ENCODE peak calls at places on chromosomes 7 and 10, in seven cellular contexts. B is OCI-LY7; F is DND-41; G is effector memory CD4-positive, alpha-beta T cell; L is tibial artery; H is SK-N-SH; D is heart left ventricle. T is an unnamed sample. For H3K4me1, the result is how much of the 10 kb centered on the place peaks cover.

GRCh38 chr7:25979605-25980004 is 172.4 kb upstream of the NFE2L3 start:
- DNase-seq in G (no peak), D (no peak), L (no peak), F (no peak), H (no peak), B (no peak), T (no peak)

GRCh38 chr10:116002735-116003134 is 270.3 kb downstream of the GFRA1 start:
- DNase-seq in L (no peak), B (no peak), G (no peak), F (no peak), H (no peak), D (no peak), T (no peak)

GRCh38 chr10:92419740-92420553 is 129.0 kb downstream of the MARCHF5 start:
- DNase-seq in H (no peak), B (no peak), F (no peak), L (no peak), G (no peak), D (peak), T (no peak)

GRCh38 chr10:121566755-121567154 is 31.5 kb downstream of the FGFR2 start:
- DNase-seq in B (no peak), G (no peak), H (no peak), L (no peak), D (no peak), F (no peak), T (no peak)

GRCh38 chr7:17680026-17680425 is 260.3 kb downstream of the SNX13 start:
- DNase-seq in G (no peak), D (peak), H (no peak), F (no peak), B (no peak), L (peak), T (no peak)

GRCh38 chr10:124534821-124535601 is 73.4 kb downstream of the LHPP start:
- DNase-seq in D (no peak), B (peak), F (no peak), L (no peak), H (no peak), G (no peak), T (no peak)

GRCh38 chr10:31596765-31597164 is 277.7 kb downstream of the ZEB1 start:
- DNase-seq in H (no peak), B (no peak), D (no peak), G (no peak), F (no peak), L (no peak), T (no peak)

GRCh38 chr10:68088030-68088396 is 12.9 kb upstream of the HERC4 start:
- DNase-seq in G (no peak), B (no peak), L (no peak), F (no peak), D (no peak), H (no peak), T (no peak)

GRCh38 chr10:83536426-83536825 is 602.9 kb upstream of the GHITM start:
- DNase-seq in B (no peak), L (no peak), H (no peak), F (no peak), G (no peak), D (no peak), T (no peak)

GRCh38 chr7:29642494-29643155 is 79.0 kb downstream of the PRR15 start:
- DNase-seq in L (no peak), G (no peak), F (no peak), D (no peak), B (no peak), H (no peak), T (no peak)

GRCh38 chr10:121043124-121043849 is 192.1 kb downstream of the WDR11 start:
- DNase-seq in D (no peak), B (no peak), G (no peak), H (no peak), F (no peak), L (no peak), T (no peak)

GRCh38 chr7:124250297-124251034 is 217.6 kb upstream of the TMEM229A start:
- DNase-seq in L (no peak), B (no peak), D (no peak), F (no peak), H (no peak), G (no peak), T (no peak)

GRCh38 chr7:26292768-26293560 is 1.3 kb downstream of the SNX10 start:
- DNase-seq in H (peak), D (no peak), G (no peak), F (no peak), L (no peak), B (peak), T (no peak)

GRCh38 chr10:70851597-70852475 is 36.1 kb downstream of the SGPL1 start:
- DNase-seq in F (no peak), L (no peak), B (no peak), D (no peak), H (no peak), G (no peak), T (no peak)

GRCh38 chr7:130096243-130096827 is 26.0 kb downstream of the KLHDC10 start:
- DNase-seq in G (no peak), B (no peak), F (no peak), H (no peak), L (no peak), D (no peak), T (no peak)

GRCh38 chr10:85420501-85421191 is 945.9 kb downstream of the GRID1 start:
- DNase-seq in B (no peak), H (no peak), D (no peak), F (no peak), G (no peak), L (no peak), T (no peak)

GRCh38 chr10:42953684-42954674 is 122.9 kb upstream of the RET start:
- DNase-seq in B (no peak), D (peak), G (no peak), L (peak), F (no peak), H (no peak), T (no peak)

GRCh38 chr10:22633528-22633927 is 80.8 kb downstream of the PIP4K2A start:
- DNase-seq in G (no peak), F (no peak), B (no peak), L (no peak), H (no peak), D (no peak), T (no peak)

GRCh38 chr7:55314967-55315366 is 50.2 kb upstream of the LANCL2 start:
- DNase-seq in D (no peak), B (no peak), G (no peak), L (no peak), H (no peak), F (no peak), T (no peak)

GRCh38 chr7:1920266-1920681 is 250.2 kb downstream of the ELFN1 start:
- DNase-seq in H (no peak), G (no peak), D (peak), L (no peak), B (no peak), F (peak), T (peak)

GRCh38 chr10:10197423-10197822 is 820.2 kb upstream of the CELF2 start:
- DNase-seq in G (no peak), B (no peak), F (no peak), H (no peak), L (no peak), D (no peak), T (no peak)

GRCh38 chr7:15947749-15948148 is 261.3 kb upstream of the MEOX2 start:
- DNase-seq in H (no peak), D (no peak), F (no peak), G (no peak), B (no peak), L (no peak), T (no peak)

GRCh38 chr10:71272122-71272771 is 46.8 kb upstream of the SLC29A3 start:
- DNase-seq in F (no peak), H (peak), L (no peak), B (no peak), G (no peak), D (peak), T (no peak)

GRCh38 chr7:29122081-29122480 is 24.3 kb downstream of the CPVL start:
- DNase-seq in L (no peak), G (no peak), D (peak), B (no peak), H (no peak), F (no peak), T (no peak)

DNA sequence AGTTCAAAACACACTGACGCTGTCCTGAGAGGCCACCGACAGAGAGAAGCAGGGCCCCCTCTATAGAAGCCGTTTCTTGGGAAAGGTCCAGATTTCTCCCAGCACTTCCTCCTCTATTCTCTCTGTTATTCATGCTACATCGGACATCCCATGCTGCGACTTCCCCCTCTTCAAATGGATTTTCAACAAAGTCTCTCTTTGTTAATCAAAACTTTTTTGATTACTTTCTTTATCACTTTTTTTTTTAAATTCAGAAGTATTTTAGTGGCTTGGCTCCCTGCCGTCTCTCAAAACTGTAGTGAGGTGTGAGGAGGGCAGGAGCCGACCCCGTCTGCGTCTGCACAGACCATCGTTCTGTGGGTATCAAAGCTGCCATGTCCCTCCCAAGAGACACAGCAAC is 298.9 kb upstream of the PITRM1 start:
- DNase-seq in L (no peak), G (no peak), D (no peak), F (no peak), B (no peak), H (no peak), T (no peak)
- H3K4me1 ChIP-seq in L (half or more), G (under half), D (under half), F (under half), B (under half), H (under half), T (under half)

GRCh38 chr10:132637477-132638129 is 100.0 kb downstream of the INPP5A start:
- DNase-seq in B (peak), H (peak), L (no peak), F (peak), G (peak), D (no peak), T (peak)
- H3K27ac ChIP-seq in B (no peak), H (no peak), L (peak), F (no peak), G (no peak), D (no peak), T (no peak)

GRCh38 chr7:101985646-101986199 is 168.3 kb downstream of the CUX1 start:
- DNase-seq in L (no peak), D (no peak), F (no peak), H (no peak), B (peak), G (no peak), T (no peak)
- H3K4me1 ChIP-seq in L (under half), D (under half), F (half or more), H (under half), B (half or more), G (under half), T (under half)

DNA sequence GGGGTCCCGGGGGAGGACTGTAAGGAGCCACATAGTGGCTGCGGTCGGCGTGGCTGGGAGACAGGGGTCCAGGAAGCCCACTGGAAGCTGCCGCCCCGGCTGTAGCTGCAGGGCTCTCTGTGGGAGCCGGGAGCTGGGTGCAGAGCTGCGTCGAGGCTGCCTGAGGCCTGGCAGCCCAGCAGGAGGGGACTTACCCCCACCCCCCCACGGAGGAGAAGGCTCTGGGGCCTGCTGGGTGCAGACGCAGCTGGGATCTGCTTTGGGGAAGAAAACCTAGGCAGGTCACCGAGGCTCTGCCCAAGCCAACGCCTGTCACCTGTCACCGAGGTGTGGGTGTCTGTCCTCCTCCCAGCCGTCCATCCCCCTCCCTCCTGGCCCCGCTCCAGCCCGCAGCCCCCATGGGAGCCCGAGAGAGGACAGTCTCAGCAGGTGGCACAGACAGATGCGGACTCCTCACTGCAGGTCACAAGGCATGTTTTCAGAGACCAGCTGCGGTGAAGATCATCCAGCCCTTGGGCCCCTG is 25.2 kb downstream of the PWWP2B start:
- DNase-seq in G (no peak), D (no peak), H (peak), B (peak), F (no peak), L (no peak), T (no peak)
- H3K27ac ChIP-seq in G (no peak), D (peak), H (no peak), B (peak), F (no peak), L (peak), T (no peak)

GRCh38 chr7:121298831-121299239 is 30.0 kb upstream of the WNT16 start:
- DNase-seq in B (no peak), L (no peak), H (no peak), G (no peak), D (no peak), F (no peak), T (no peak)
- H3K4me1 ChIP-seq in B (under half), L (under half), H (under half), G (under half), D (under half), F (under half), T (under half)

GRCh38 chr10:79167537-79167936 is 98.8 kb downstream of the ZMIZ1 start:
- DNase-seq in D (no peak), B (no peak), L (no peak), F (no peak), H (no peak), G (no peak), T (no peak)
- H3K27ac ChIP-seq in D (peak), B (no peak), L (no peak), F (no peak), H (no peak), G (no peak), T (no peak)

GRCh38 chr10:1064172-1064571 is 8.0 kb downstream of the WDR37 start:
- DNase-seq in G (no peak), D (no peak), B (no peak), L (no peak), F (no peak), H (no peak), T (no peak)
- H3K4me1 ChIP-seq in G (under half), D (under half), B (under half), L (under half), F (under half), H (under half), T (half or more)

GRCh38 chr7:21103426-21104123 is 316.9 kb upstream of the SP8 start:
- DNase-seq in B (no peak), L (no peak), F (no peak), H (no peak), G (no peak), D (no peak), T (no peak)
- H3K27ac ChIP-seq in B (no peak), L (no peak), F (no peak), H (no peak), G (no peak), D (no peak), T (no peak)

GRCh38 chr10:80506189-80506575 is 31.5 kb upstream of the SH2D4B start:
- DNase-seq in H (no peak), B (no peak), F (no peak), L (no peak), G (no peak), D (no peak), T (no peak)
- H3K4me1 ChIP-seq in H (under half), B (under half), F (under half), L (under half), G (under half), D (half or more), T (half or more)